ENCODE peak calls at places on chromosome 20, in six cellular contexts. E is tibial artery, K is ascending aorta, D is A549, X is GM23338, U is GM13977. Z is an unnamed sample.

GRCh38 chr20:51116765-51117686 is 94.1 kb upstream of the KCNG1 start:
- DNase-seq in E (no peak), K (no peak), D (no peak), X (no peak), U (no peak), Z (no peak)

GRCh38 chr20:19649041-19649440 is 109.0 kb upstream of the RIN2 start:
- DNase-seq in E (no peak), K (no peak), D (no peak), X (no peak), U (no peak), Z (no peak)

GRCh38 chr20:45470262-45470931 is 844 bp downstream of the WFDC2 start:
- DNase-seq in E (peak), K (no peak), D (no peak), X (peak), U (peak), Z (peak)

GRCh38 chr20:54244113-54244512 is 36.2 kb downstream of the PFDN4 start:
- DNase-seq in E (no peak), K (no peak), D (no peak), X (no peak), U (no peak), Z (no peak)

GRCh38 chr20:24752612-24753011 is 196.5 kb upstream of the CST7 start:
- DNase-seq in E (no peak), K (no peak), D (no peak), X (no peak), U (no peak), Z (no peak)

GRCh38 chr20:58647162-58647813 is 3.8 kb upstream of the STX16 start:
- DNase-seq in E (peak), K (no peak), D (no peak), X (no peak), U (no peak), Z (no peak)

GRCh38 chr20:40564997-40565680 is 123.9 kb downstream of the MAFB start:
- DNase-seq in E (no peak), K (no peak), D (peak), X (no peak), U (no peak), Z (no peak)

GRCh38 chr20:44097521-44098255 is 89.3 kb downstream of the JPH2 start:
- DNase-seq in E (no peak), K (no peak), D (no peak), X (no peak), U (no peak), Z (no peak)

GRCh38 chr20:32707691-32708581 is 34.2 kb upstream of the C20orf203 start:
- DNase-seq in E (no peak), K (no peak), D (no peak), X (no peak), U (no peak), Z (no peak)

GRCh38 chr20:1423625-1424106 is 30.8 kb upstream of the FKBP1A start:
- DNase-seq in E (no peak), K (no peak), D (peak), X (peak), U (no peak), Z (no peak)

DNA sequence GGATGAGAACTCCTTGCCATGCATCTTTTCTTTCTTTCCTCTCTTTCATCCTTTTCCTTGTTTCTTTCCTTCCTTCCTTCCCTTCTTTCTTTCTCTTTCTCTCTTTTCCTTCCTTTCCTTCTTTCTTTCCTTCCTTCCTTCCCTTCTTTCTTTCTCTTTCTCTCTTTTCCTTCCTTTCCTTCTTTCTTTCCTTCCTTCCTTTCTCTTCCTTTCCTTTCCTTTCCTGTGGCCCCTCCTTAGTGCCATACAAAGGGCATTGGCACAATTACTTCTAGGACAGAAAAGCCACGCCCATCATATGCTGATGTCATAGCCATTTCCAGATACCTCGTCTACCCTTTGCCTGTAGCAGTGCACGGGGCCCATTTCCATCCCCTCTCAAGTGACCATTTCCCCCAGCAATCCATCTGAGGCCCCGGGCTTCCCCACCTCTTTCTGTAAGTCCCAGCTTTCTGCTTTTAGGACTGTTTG is 2.2 kb upstream of the CENPB start:
- DNase-seq in E (no peak), K (no peak), D (peak), X (no peak), U (no peak), Z (no peak)
- TF ChIP-seq CTCF in E (no peak), K (no peak), D (no peak), X (no peak), U (no peak), Z (no peak)

GRCh38 chr20:14782731-14783130 is 445.3 kb upstream of the FLRT3 start:
- DNase-seq in E (no peak), K (no peak), D (no peak), X (peak), U (no peak), Z (no peak)

GRCh38 chr20:14780508-14780907 is 443.1 kb upstream of the FLRT3 start:
- DNase-seq in E (no peak), K (no peak), D (no peak), X (no peak), U (no peak), Z (no peak)

GRCh38 chr20:14785065-14785743 is 447.8 kb upstream of the FLRT3 start:
- DNase-seq in E (no peak), K (no peak), D (no peak), X (no peak), U (no peak), Z (no peak)

GRCh38 chr20:14778875-14779274 is 441.5 kb upstream of the FLRT3 start:
- DNase-seq in E (no peak), K (no peak), D (no peak), X (no peak), U (no peak), Z (no peak)

GRCh38 chr20:14783766-14784165 is 446.4 kb upstream of the FLRT3 start:
- DNase-seq in E (no peak), K (no peak), D (no peak), X (no peak), U (no peak), Z (no peak)
- TF ChIP-seq CTCF in E (no peak), K (no peak), D (no peak), X (no peak), U (no peak), Z (no peak)

GRCh38 chr20:3686867-3687321 is 5.1 kb upstream of the ADAM33 start:
- DNase-seq in E (peak), K (peak), D (no peak), X (no peak), U (no peak), Z (no peak)
- TF ChIP-seq CTCF in E (no peak), K (no peak), D (no peak), X (no peak), U (no peak), Z (no peak)

DNA sequence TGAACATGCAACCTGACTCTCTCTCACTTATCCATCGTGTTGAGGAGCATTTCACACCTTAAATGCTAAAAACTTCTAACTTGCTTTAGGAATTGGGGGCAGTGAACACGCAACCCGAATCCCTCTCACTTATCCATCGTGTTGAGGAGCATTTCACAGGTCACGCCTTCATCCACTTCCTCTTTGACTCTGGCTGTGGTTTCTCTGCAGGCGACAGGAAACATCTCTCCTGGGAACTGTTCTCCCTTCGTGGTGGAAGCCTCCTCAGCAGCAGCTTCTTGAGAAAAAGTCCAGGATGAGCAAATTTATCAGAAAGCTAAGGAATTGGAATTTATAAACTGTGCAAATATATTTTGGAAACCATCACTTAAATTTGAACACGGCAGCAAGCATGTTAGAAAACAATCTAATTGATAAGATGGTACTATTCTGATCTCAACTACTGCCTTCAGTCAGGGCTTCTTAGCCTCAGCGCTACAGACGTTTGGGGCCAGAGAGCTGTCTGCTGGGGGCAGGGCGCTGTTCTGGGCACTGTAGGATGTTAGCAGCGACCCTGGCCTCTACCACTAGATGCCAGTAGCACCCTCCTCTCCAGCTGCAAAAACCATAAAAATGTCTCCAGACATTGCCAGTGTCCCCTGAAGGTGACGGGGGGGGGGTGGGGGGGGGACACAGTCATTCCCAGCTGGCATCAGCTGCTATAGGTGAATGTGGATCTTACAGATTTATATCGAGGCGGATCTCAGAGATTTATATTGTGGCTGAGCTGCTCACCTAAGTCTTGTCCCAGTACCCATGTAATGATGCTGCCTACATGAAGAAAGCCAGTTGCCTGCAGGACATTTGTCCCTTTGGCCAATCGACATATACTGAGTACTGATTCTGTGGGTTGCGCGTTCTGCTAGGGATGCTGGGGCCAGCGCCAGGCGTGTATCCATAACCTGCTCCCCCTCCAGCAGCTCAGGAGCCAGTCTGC is 26.2 kb downstream of the CTCFL start:
- DNase-seq in E (no peak), K (no peak), D (peak), X (peak), U (no peak), Z (no peak)
- TF ChIP-seq CTCF in E (no peak), K (no peak), D (peak), X (peak), U (peak), Z (no peak)

DNA sequence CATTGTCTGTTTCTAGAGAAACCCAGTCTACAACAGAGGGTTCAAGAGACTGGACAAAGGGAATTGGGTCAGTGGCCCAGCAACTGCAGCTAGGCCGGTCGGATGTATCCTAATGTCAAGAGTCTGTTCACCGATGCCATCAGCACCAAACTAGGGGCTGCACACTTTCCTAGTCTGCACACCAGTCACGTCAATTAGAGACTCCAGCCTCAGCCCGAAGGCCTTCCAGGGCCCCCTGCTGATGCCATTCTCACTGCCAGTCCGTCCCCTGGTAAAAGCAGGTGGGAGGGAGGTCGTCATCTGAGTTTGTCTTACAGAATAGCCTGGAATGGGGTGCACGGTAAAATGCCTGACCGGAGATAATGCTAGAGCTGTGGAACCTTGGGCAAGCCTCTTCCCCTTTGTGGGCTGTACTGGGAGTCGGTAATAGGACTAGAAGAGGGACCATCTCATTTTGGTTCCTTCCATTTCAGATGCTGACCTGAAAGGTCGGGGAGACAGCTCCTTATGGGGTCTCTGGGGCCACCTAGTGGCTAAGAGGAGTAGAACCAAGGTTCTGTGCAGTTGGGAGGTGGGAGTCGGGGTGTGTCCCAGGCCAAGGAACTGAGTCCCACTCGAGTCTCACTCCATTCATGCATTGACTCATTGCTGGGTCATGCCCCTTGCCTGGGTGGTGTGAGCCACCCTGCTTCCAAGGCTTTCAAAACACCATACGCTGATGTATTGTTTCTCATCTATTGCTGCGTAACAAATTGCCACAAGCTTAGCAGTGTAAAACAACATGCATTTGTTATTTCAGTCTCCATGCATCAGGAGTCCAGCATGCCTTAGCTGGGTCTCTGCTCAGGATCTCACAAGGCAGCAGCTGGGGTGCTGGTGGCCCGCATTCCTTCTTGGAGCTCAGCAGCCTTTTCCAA is 5.1 kb downstream of the SOX12 start:
- DNase-seq in E (no peak), K (no peak), D (peak), X (peak), U (peak), Z (peak)
- TF ChIP-seq CTCF in E (peak), K (peak), D (peak), X (peak), U (peak), Z (peak)

GRCh38 chr20:53186630-53187029 is 214.5 kb downstream of the TSHZ2 start:
- DNase-seq in E (no peak), K (no peak), D (no peak), X (peak), U (no peak), Z (no peak)
- TF ChIP-seq CTCF in E (no peak), K (no peak), D (no peak), X (peak), U (no peak), Z (no peak)

DNA sequence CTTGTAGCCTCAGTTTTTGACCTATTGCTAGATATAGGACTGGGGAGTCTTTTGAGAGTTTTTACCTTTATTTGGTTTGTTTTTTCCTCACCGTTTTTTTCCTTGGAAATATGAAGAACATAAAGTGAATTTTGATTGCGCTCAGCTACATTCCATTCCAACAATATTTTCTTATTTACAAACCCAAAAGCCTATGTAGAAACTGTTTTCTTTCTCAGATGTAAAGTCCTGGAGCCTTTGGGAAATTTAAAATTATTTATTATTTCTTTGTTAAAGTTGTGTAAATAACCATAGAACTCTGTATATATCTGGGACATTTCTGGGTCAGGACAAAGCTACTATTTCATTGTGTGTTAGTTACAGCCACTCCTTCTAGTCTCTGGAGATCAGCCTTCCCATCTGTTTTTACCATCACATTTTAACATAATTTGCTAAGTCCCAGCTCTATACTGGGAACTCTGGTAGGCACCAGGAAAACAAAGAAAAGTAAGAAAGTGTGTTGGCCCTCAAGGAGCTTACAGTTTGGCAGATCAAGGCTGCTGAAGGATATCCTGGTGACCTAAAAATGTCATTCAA is 68.8 kb downstream of the JAG1 start:
- DNase-seq in E (no peak), K (no peak), D (no peak), X (no peak), U (no peak), Z (no peak)
- TF ChIP-seq CTCF in E (no peak), K (no peak), D (no peak), X (no peak), U (no peak), Z (no peak)

GRCh38 chr20:63979549-63980316 is at the start of gene SAMD10:
- DNase-seq in E (no peak), K (no peak), D (no peak), X (peak), U (peak), Z (peak)
- TF ChIP-seq CTCF in E (peak), K (no peak), D (no peak), X (no peak), U (no peak), Z (peak)

GRCh38 chr20:37446286-37447032 is 74.6 kb upstream of the NNAT start:
- DNase-seq in E (no peak), K (no peak), D (no peak), X (no peak), U (no peak), Z (no peak)
- TF ChIP-seq CTCF in E (no peak), K (no peak), D (no peak), X (no peak), U (no peak), Z (no peak)

GRCh38 chr20:23417861-23418260 is 3.4 kb downstream of the NAPB start:
- DNase-seq in E (no peak), K (no peak), D (no peak), X (no peak), U (no peak), Z (no peak)

GRCh38 chr20:23415555-23415954 is 5.7 kb downstream of the NAPB start:
- DNase-seq in E (no peak), K (no peak), D (no peak), X (no peak), U (no peak), Z (no peak)

GRCh38 chr20:23414526-23415188 is 6.6 kb downstream of the NAPB start:
- DNase-seq in E (no peak), K (no peak), D (no peak), X (no peak), U (no peak), Z (no peak)

GRCh38 chr20:23413862-23414422 is 7.3 kb downstream of the NAPB start:
- DNase-seq in E (no peak), K (no peak), D (no peak), X (no peak), U (no peak), Z (no peak)

DNA sequence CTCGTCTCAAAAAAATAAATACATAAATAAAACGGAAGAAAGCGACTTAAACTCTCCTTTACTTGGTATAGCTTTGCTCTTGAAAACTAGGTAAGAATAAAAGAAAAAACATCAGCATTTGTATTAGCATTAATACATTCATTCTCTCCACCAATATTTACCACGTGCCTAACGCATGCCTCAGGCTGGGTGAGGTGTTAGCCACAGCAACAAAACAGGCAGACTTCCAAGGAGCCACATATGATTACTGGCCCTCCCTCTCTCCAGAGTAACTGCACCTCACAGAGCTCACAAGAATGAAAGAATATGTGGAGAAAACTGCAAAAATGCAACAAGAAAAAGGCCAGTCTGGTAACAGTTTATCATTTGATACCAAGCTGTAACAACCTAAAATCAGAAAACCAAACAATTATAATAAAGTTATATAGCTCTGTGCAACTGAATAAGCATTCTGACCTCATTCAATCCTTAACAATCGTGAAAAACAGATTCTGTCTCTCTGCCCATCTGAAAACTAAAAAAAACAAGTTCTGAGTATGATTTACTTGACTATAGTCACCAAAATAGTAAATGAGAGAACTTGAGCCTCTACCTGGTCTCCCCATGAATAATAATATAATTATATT is 5.2 kb downstream of the NAPB start:
- DNase-seq in E (no peak), K (no peak), D (no peak), X (no peak), U (no peak), Z (no peak)
- TF ChIP-seq CTCF in E (no peak), K (no peak), D (no peak), X (no peak), U (no peak), Z (no peak)

Z was measured in glutamatergic neuron.